ENCODE peak calls at places on chromosomes 6 and 20, in nine cellular contexts. X is WTC11; U is activated naive CD4-positive, alpha-beta T cell treated with anti-CD3 and anti-CD28 coated beads, Interleukin-2, amount 50 U/mL, for 72 hours; R is NCI-H510A; L is stimulated activated CD4-positive, alpha-beta T cell treated with anti-CD3 and anti-CD28 coated beads, Interleukin-4, amount 100 ng/mL, for 1 hour; V is NCI-H2029 treated with DMSO at 0.1 percent for 48 hours; D is activated naive CD8-positive, alpha-beta T cell treated with anti-CD3 and anti-CD28 coated beads for 36 hours; Y is HS-27A; N is GM12892. J is an unnamed sample.

GRCh38 chr20:61901421-61902212 is 164.1 kb downstream of the TAF4 start:
- DNase-seq in Y (no peak), D (no peak), U (no peak), N (no peak), L (no peak), R (no peak), V (no peak), X (no peak), J (no peak)

GRCh38 chr6:116973992-116974391 is 97.0 kb downstream of the RFX6 start:
- DNase-seq in U (no peak), X (no peak), V (no peak), N (no peak), D (no peak), Y (no peak), L (no peak), R (no peak), J (no peak)

GRCh38 chr6:98352348-98352747 is 482.0 kb upstream of the POU3F2 start:
- DNase-seq in V (no peak), L (no peak), U (no peak), N (no peak), R (no peak), X (no peak), Y (no peak), D (no peak), J (no peak)

GRCh38 chr20:21640556-21640955 is 64.9 kb upstream of the PAX1 start:
- DNase-seq in L (no peak), U (no peak), V (peak), R (no peak), Y (no peak), X (peak), D (no peak), N (no peak), J (no peak)

GRCh38 chr20:59123677-59124060 is 40.0 kb upstream of the ZNF831 start:
- DNase-seq in R (no peak), V (no peak), U (no peak), X (no peak), D (no peak), Y (no peak), N (no peak), L (no peak), J (no peak)

GRCh38 chr20:49336786-49337185 is 58.9 kb upstream of the ZNFX1 start:
- DNase-seq in Y (no peak), L (no peak), X (no peak), V (no peak), R (no peak), D (no peak), N (no peak), U (no peak), J (no peak)

GRCh38 chr6:83113258-83113657 is 45.8 kb downstream of the DOP1A start:
- DNase-seq in N (no peak), Y (no peak), U (no peak), V (no peak), R (no peak), L (no peak), D (no peak), X (no peak), J (no peak)

GRCh38 chr6:73515204-73516101 is 5.4 kb downstream of the EEF1A1 start:
- DNase-seq in Y (no peak), R (no peak), L (peak), V (no peak), N (no peak), X (peak), D (peak), U (no peak), J (no peak)

GRCh38 chr6:108453601-108454157 is 107.0 kb upstream of the FOXO3 start:
- DNase-seq in N (no peak), U (no peak), X (no peak), D (no peak), R (no peak), L (no peak), Y (no peak), V (no peak), J (no peak)

GRCh38 chr6:161035182-161035980 is 43.8 kb downstream of the MAP3K4 start:
- DNase-seq in N (no peak), X (no peak), V (no peak), D (no peak), L (no peak), Y (no peak), R (no peak), U (no peak), J (no peak)

GRCh38 chr6:35485402-35485877 is 11.4 kb downstream of the TEAD3 start:
- DNase-seq in R (peak), U (no peak), X (peak), D (no peak), N (no peak), L (no peak), Y (peak), V (no peak), J (no peak)

GRCh38 chr6:42084889-42085288 is 34.6 kb downstream of the TAF8 start:
- DNase-seq in R (no peak), X (no peak), U (no peak), N (no peak), V (no peak), D (no peak), Y (no peak), L (no peak), J (no peak)

GRCh38 chr6:105733556-105734162 is 330.8 kb upstream of the PREP start:
- DNase-seq in D (no peak), U (no peak), V (peak), Y (no peak), L (no peak), N (no peak), X (no peak), R (no peak), J (no peak)

GRCh38 chr6:22651731-22652130 is 82.4 kb downstream of the HDGFL1 start:
- DNase-seq in V (no peak), R (no peak), Y (no peak), X (no peak), U (no peak), L (no peak), D (no peak), N (no peak), J (no peak)

GRCh38 chr6:86723729-86724128 is 213.6 kb upstream of the HTR1E start:
- DNase-seq in U (no peak), V (no peak), N (no peak), L (no peak), X (no peak), R (no peak), Y (no peak), D (no peak), J (no peak)

GRCh38 chr6:3270258-3270657 is 11.5 kb downstream of the PSMG4 start:
- DNase-seq in X (no peak), N (no peak), Y (no peak), R (no peak), D (no peak), V (no peak), L (no peak), U (no peak), J (no peak)

GRCh38 chr20:19688031-19688806 is 69.8 kb upstream of the RIN2 start:
- DNase-seq in U (no peak), N (no peak), R (no peak), L (no peak), Y (peak), V (no peak), D (no peak), X (peak), J (no peak)

GRCh38 chr6:113636357-113636824 is 220.8 kb upstream of the MARCKS start:
- DNase-seq in N (no peak), L (no peak), U (no peak), D (no peak), Y (no peak), X (no peak), R (no peak), V (no peak), J (no peak)